ENCODE peak calls at places on chromosomes 5 and 9, in seven cellular contexts. Y is midbrain; R is kidney epithelial cell; F is ELR; N is naive thymus-derived CD8-positive, alpha-beta T cell; I is heart right ventricle; H is NCI-H2081. V is an unnamed sample.
A peak's percentile ranks its signal among the peaks of the same experiment; 100 is the strongest.

GRCh38 chr5:161105563-161105962 is 253.6 kb upstream of the ATP10B start:
- DNase-seq in Y (peak; percentile 55), R (no peak), F (no peak), N (no peak), I (no peak), H (no peak), V (no peak)

GRCh38 chr9:131407717-131408195 is 13.9 kb downstream of the PRRC2B start:
- DNase-seq in Y (peak; percentile 56), R (no peak), F (no peak), N (peak; percentile 51), I (peak; percentile 30), H (peak; percentile 33), V (peak; percentile 38)

GRCh38 chr5:173866249-173867172 is 21.6 kb upstream of the CPEB4 start:
- DNase-seq in Y (peak; percentile 92), R (no peak), F (no peak), N (no peak), I (peak; percentile 25), H (no peak), V (no peak)

GRCh38 chr5:34484190-34484589 is 171.9 kb upstream of the RAI14 start:
- DNase-seq in Y (no peak), R (no peak), F (no peak), N (no peak), I (no peak), H (no peak), V (no peak)

GRCh38 chr9:86549434-86549833 is 195.2 kb upstream of the TUT7 start:
- DNase-seq in Y (no peak), R (no peak), F (peak; percentile 34), N (no peak), I (no peak), H (no peak), V (no peak)

GRCh38 chr5:89437450-89438435 is 554.8 kb upstream of the MEF2C start:
- DNase-seq in Y (no peak), R (peak; percentile 14), F (peak; percentile 23), N (no peak), I (no peak), H (no peak), V (no peak)

GRCh38 chr9:6877671-6878161 is 119.9 kb downstream of the KDM4C start:
- DNase-seq in Y (no peak), R (peak; percentile 67), F (peak; percentile 78), N (no peak), I (no peak), H (no peak), V (no peak)

GRCh38 chr9:13443380-13444271 is 164.1 kb upstream of the MPDZ start:
- DNase-seq in Y (peak; percentile 69), R (no peak), F (no peak), N (no peak), I (no peak), H (peak; percentile 84), V (no peak)

GRCh38 chr5:102858808-102859207 is 103.7 kb downstream of the PAM start:
- DNase-seq in Y (no peak), R (no peak), F (peak; percentile 92), N (no peak), I (no peak), H (no peak), V (no peak)

GRCh38 chr5:119269061-119269579 is 86.7 kb upstream of the TNFAIP8 start:
- DNase-seq in Y (no peak), R (no peak), F (peak; percentile 59), N (peak; percentile 24), I (peak; percentile 25), H (no peak), V (no peak)

GRCh38 chr9:69104830-69105527 is 69.1 kb upstream of the TJP2 start:
- DNase-seq in Y (no peak), R (no peak), F (no peak), N (no peak), I (no peak), H (peak; percentile 79), V (no peak)

GRCh38 chr5:53343187-53343586 is 137.2 kb upstream of the FST start:
- DNase-seq in Y (no peak), R (no peak), F (peak; percentile 91), N (no peak), I (no peak), H (no peak), V (no peak)

GRCh38 chr5:3361811-3362605 is 233.6 kb upstream of the IRX1 start:
- DNase-seq in Y (no peak), R (no peak), F (no peak), N (no peak), I (no peak), H (no peak), V (no peak)

GRCh38 chr5:155019601-155020226 is 6.2 kb downstream of the KIF4B start:
- DNase-seq in Y (no peak), R (no peak), F (no peak), N (no peak), I (no peak), H (no peak), V (no peak)

GRCh38 chr9:27165670-27166069 is 56.6 kb downstream of the TEK start:
- DNase-seq in Y (no peak), R (no peak), F (no peak), N (no peak), I (no peak), H (no peak), V (no peak)

GRCh38 chr9:128819716-128820664 is 1.7 kb downstream of the ENDOG start:
- DNase-seq in Y (peak; percentile 19), R (no peak), F (peak; percentile 26), N (no peak), I (peak; percentile 45), H (peak; percentile 23), V (no peak)

GRCh38 chr9:134314039-134314949 is 12.0 kb upstream of the RXRA start:
- DNase-seq in Y (no peak), R (no peak), F (no peak), N (no peak), I (peak; percentile 46), H (no peak), V (no peak)

GRCh38 chr5:96463106-96463505 is 30.1 kb upstream of the PCSK1 start:
- DNase-seq in Y (no peak), R (no peak), F (no peak), N (no peak), I (no peak), H (peak; percentile 17), V (no peak)

GRCh38 chr9:33619666-33620404 is 95.8 kb downstream of the ANKRD18B start:
- DNase-seq in Y (no peak), R (peak; percentile 21), F (peak; percentile 85), N (no peak), I (no peak), H (no peak), V (no peak)

GRCh38 chr5:176365663-176366574 is 632 bp downstream of the ARL10 start:
- DNase-seq in Y (peak; percentile 31), R (no peak), F (peak; percentile 63), N (no peak), I (peak; percentile 59), H (no peak), V (no peak)

GRCh38 chr5:113293613-113294340 is 141.0 kb downstream of the TSSK1B start:
- DNase-seq in Y (no peak), R (no peak), F (peak; percentile 36), N (no peak), I (no peak), H (no peak), V (no peak)

GRCh38 chr5:59799668-59800374 is 93.7 kb downstream of the PDE4D start:
- DNase-seq in Y (peak; percentile 69), R (no peak), F (peak; percentile 77), N (peak; percentile 25), I (no peak), H (peak; percentile 36), V (no peak)

GRCh38 chr9:129637673-129638439 is 4.1 kb downstream of the ASB6 start:
- DNase-seq in Y (no peak), R (no peak), F (no peak), N (no peak), I (no peak), H (no peak), V (no peak)

GRCh38 chr5:78547731-78548189 is 100.8 kb downstream of the LHFPL2 start:
- DNase-seq in Y (no peak), R (no peak), F (peak; percentile 82), N (no peak), I (peak; percentile 84), H (no peak), V (no peak)

GRCh38 chr5:1892685-1893445 is 10.1 kb upstream of the IRX4 start:
- DNase-seq in Y (no peak), R (no peak), F (no peak), N (no peak), I (no peak), H (no peak), V (no peak)

GRCh38 chr9:135887021-135887507 is 20.3 kb downstream of the CAMSAP1 start:
- DNase-seq in Y (peak; percentile 57), R (no peak), F (peak; percentile 43), N (no peak), I (peak; percentile 61), H (no peak), V (no peak)

GRCh38 chr9:89731262-89731980 is 126.6 kb downstream of the GADD45G start:
- DNase-seq in Y (no peak), R (no peak), F (no peak), N (no peak), I (no peak), H (no peak), V (no peak)

GRCh38 chr5:153896701-153897100 is 142.0 kb downstream of the FAM114A2 start:
- DNase-seq in Y (peak; percentile 46), R (no peak), F (peak; percentile 36), N (no peak), I (no peak), H (no peak), V (no peak)